ENCODE peak calls at places on chromosomes 3 and 15, in six cellular contexts. One of them, this sample, is unnamed.

GRCh38 chr15:87873501-87873900 is 383.0 kb downstream of the NTRK3 start:
- DNase-seq in HCT116: no peak
- DNase-seq in K562: no peak
- DNase-seq in SK-N-SH: no peak
- DNase-seq in GM12878: no peak
- DNase-seq in HepG2: no peak
- DNase-seq in this sample: no peak

GRCh38 chr15:67524235-67524634 is 3.3 kb downstream of the C15orf61 start:
- DNase-seq in HCT116: no peak
- DNase-seq in K562: no peak
- DNase-seq in SK-N-SH: no peak
- DNase-seq in GM12878: no peak
- DNase-seq in HepG2: no peak
- DNase-seq in this sample: no peak

GRCh38 chr15:40582726-40583246 is 11.3 kb upstream of the KNL1 start:
- DNase-seq in HCT116: peak
- DNase-seq in K562: peak
- DNase-seq in SK-N-SH: no peak
- DNase-seq in GM12878: no peak
- DNase-seq in HepG2: peak
- DNase-seq in this sample: peak

GRCh38 chr3:55426486-55426885 is 60.6 kb downstream of the WNT5A start:
- DNase-seq in HCT116: no peak
- DNase-seq in K562: no peak
- DNase-seq in SK-N-SH: no peak
- DNase-seq in GM12878: no peak
- DNase-seq in HepG2: no peak
- DNase-seq in this sample: no peak

GRCh38 chr3:195150194-195151118 is 120.5 kb downstream of the XXYLT1 start:
- DNase-seq in HCT116: no peak
- DNase-seq in K562: peak
- DNase-seq in SK-N-SH: peak
- DNase-seq in GM12878: no peak
- DNase-seq in HepG2: no peak
- DNase-seq in this sample: no peak

GRCh38 chr3:75262661-75263060 is 401.5 kb upstream of the FRG2C start:
- DNase-seq in HCT116: no peak
- DNase-seq in K562: no peak
- DNase-seq in SK-N-SH: no peak
- DNase-seq in GM12878: no peak
- DNase-seq in HepG2: no peak
- DNase-seq in this sample: no peak

GRCh38 chr3:44894485-44894884 is 20.1 kb downstream of the TGM4 start:
- DNase-seq in HCT116: no peak
- DNase-seq in K562: no peak
- DNase-seq in SK-N-SH: no peak
- DNase-seq in GM12878: no peak
- DNase-seq in HepG2: no peak
- DNase-seq in this sample: no peak

GRCh38 chr15:60423540-60423939 is 25.8 kb upstream of the ANXA2 start:
- DNase-seq in HCT116: peak
- DNase-seq in K562: no peak
- DNase-seq in SK-N-SH: no peak
- DNase-seq in GM12878: no peak
- DNase-seq in HepG2: peak
- DNase-seq in this sample: peak

GRCh38 chr3:143014921-143015320 is 13.6 kb downstream of the U2SURP start:
- DNase-seq in HCT116: no peak
- DNase-seq in K562: no peak
- DNase-seq in SK-N-SH: no peak
- DNase-seq in GM12878: no peak
- DNase-seq in HepG2: no peak
- DNase-seq in this sample: no peak

GRCh38 chr15:89797678-89798201 is 16.9 kb downstream of the ANPEP start:
- DNase-seq in HCT116: no peak
- DNase-seq in K562: no peak
- DNase-seq in SK-N-SH: no peak
- DNase-seq in GM12878: no peak
- DNase-seq in HepG2: no peak
- DNase-seq in this sample: no peak

GRCh38 chr3:94195381-94195780 is 132.5 kb downstream of the NSUN3 start:
- DNase-seq in HCT116: no peak
- DNase-seq in K562: no peak
- DNase-seq in SK-N-SH: no peak
- DNase-seq in GM12878: no peak
- DNase-seq in HepG2: no peak
- DNase-seq in this sample: no peak

GRCh38 chr3:59027607-59028006 is 22.2 kb downstream of the CFAP20DC start:
- DNase-seq in HCT116: no peak
- DNase-seq in K562: no peak
- DNase-seq in SK-N-SH: peak
- DNase-seq in GM12878: no peak
- DNase-seq in HepG2: no peak
- DNase-seq in this sample: no peak

GRCh38 chr15:81783076-81783475 is 262.7 kb downstream of the MEX3B start:
- DNase-seq in HCT116: no peak
- DNase-seq in K562: no peak
- DNase-seq in SK-N-SH: no peak
- DNase-seq in GM12878: no peak
- DNase-seq in HepG2: no peak
- DNase-seq in this sample: no peak

GRCh38 chr3:125374501-125374995 is 577 bp downstream of the ZNF148 start:
- DNase-seq in HCT116: no peak
- DNase-seq in K562: peak
- DNase-seq in SK-N-SH: peak
- DNase-seq in GM12878: no peak
- DNase-seq in HepG2: peak
- DNase-seq in this sample: peak

GRCh38 chr3:104982130-104982529 is 384.6 kb upstream of the ALCAM start:
- DNase-seq in HCT116: no peak
- DNase-seq in K562: no peak
- DNase-seq in SK-N-SH: peak
- DNase-seq in GM12878: no peak
- DNase-seq in HepG2: no peak
- DNase-seq in this sample: no peak

GRCh38 chr3:73513260-73513659 is 111.5 kb downstream of the PDZRN3 start:
- DNase-seq in HCT116: no peak
- DNase-seq in K562: no peak
- DNase-seq in SK-N-SH: no peak
- DNase-seq in GM12878: no peak
- DNase-seq in HepG2: peak
- DNase-seq in this sample: no peak

GRCh38 chr3:44284949-44285348 is 43.3 kb downstream of the TOPAZ1 start:
- DNase-seq in HCT116: no peak
- DNase-seq in K562: no peak
- DNase-seq in SK-N-SH: no peak
- DNase-seq in GM12878: no peak
- DNase-seq in HepG2: no peak
- DNase-seq in this sample: no peak

GRCh38 chr3:37971467-37971866 is 19.1 kb upstream of the VILL start:
- DNase-seq in HCT116: no peak
- DNase-seq in K562: no peak
- DNase-seq in SK-N-SH: no peak
- DNase-seq in GM12878: no peak
- DNase-seq in HepG2: no peak
- DNase-seq in this sample: no peak

GRCh38 chr3:48595526-48596121 is 495 bp upstream of the COL7A1 start:
- DNase-seq in HCT116: no peak
- DNase-seq in K562: peak
- DNase-seq in SK-N-SH: peak
- DNase-seq in GM12878: no peak
- DNase-seq in HepG2: peak
- DNase-seq in this sample: no peak

GRCh38 chr3:66492672-66493071 is 8.2 kb downstream of the LRIG1 start:
- DNase-seq in HCT116: no peak
- DNase-seq in K562: no peak
- DNase-seq in SK-N-SH: no peak
- DNase-seq in GM12878: no peak
- DNase-seq in HepG2: no peak
- DNase-seq in this sample: peak

GRCh38 chr3:75978686-75979085 is 193.3 kb upstream of the ZNF717 start:
- DNase-seq in HCT116: no peak
- DNase-seq in K562: no peak
- DNase-seq in SK-N-SH: no peak
- DNase-seq in GM12878: no peak
- DNase-seq in HepG2: no peak
- DNase-seq in this sample: no peak

GRCh38 chr3:36763111-36763849 is 1.1 kb downstream of the DCLK3 start:
- DNase-seq in HCT116: no peak
- DNase-seq in K562: no peak
- DNase-seq in SK-N-SH: no peak
- DNase-seq in GM12878: no peak
- DNase-seq in HepG2: no peak
- DNase-seq in this sample: no peak

GRCh38 chr3:3853584-3853983 is 54.4 kb downstream of the LRRN1 start:
- DNase-seq in HCT116: no peak
- DNase-seq in K562: no peak
- DNase-seq in SK-N-SH: no peak
- DNase-seq in GM12878: no peak
- DNase-seq in HepG2: no peak
- DNase-seq in this sample: no peak
- TF ChIP-seq JUND in HCT116: no peak
- TF ChIP-seq JUND in K562: no peak
- TF ChIP-seq JUND in SK-N-SH: no peak
- TF ChIP-seq JUND in GM12878: no peak
- TF ChIP-seq JUND in HepG2: no peak
- TF ChIP-seq JUND in this sample: no peak

DNA sequence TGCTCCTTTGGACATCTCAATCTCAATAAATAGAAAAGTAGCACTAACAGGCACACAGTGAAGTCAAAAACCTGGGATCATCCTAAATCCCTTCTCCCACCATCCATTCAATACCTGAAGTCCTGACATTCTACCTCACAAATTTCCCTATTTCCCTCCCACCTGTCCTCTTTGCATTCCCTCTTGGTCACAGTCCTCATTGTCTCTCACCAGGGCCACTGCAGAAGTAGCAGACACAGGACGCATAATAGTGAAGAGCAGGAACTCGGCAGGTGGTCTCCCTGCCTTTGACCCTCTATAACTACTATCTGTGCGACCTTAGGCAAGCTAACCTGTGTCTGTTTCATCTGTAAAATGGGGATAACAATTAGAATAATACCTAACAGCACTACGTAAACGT is 2.3 kb downstream of the THOC7 start:
- DNase-seq in HCT116: no peak
- DNase-seq in K562: no peak
- DNase-seq in SK-N-SH: no peak
- DNase-seq in GM12878: no peak
- DNase-seq in HepG2: no peak
- DNase-seq in this sample: no peak
- TF ChIP-seq JUND in HCT116: no peak
- TF ChIP-seq JUND in K562: no peak
- TF ChIP-seq JUND in SK-N-SH: no peak
- TF ChIP-seq JUND in GM12878: no peak
- TF ChIP-seq JUND in HepG2: no peak
- TF ChIP-seq JUND in this sample: no peak

DNA sequence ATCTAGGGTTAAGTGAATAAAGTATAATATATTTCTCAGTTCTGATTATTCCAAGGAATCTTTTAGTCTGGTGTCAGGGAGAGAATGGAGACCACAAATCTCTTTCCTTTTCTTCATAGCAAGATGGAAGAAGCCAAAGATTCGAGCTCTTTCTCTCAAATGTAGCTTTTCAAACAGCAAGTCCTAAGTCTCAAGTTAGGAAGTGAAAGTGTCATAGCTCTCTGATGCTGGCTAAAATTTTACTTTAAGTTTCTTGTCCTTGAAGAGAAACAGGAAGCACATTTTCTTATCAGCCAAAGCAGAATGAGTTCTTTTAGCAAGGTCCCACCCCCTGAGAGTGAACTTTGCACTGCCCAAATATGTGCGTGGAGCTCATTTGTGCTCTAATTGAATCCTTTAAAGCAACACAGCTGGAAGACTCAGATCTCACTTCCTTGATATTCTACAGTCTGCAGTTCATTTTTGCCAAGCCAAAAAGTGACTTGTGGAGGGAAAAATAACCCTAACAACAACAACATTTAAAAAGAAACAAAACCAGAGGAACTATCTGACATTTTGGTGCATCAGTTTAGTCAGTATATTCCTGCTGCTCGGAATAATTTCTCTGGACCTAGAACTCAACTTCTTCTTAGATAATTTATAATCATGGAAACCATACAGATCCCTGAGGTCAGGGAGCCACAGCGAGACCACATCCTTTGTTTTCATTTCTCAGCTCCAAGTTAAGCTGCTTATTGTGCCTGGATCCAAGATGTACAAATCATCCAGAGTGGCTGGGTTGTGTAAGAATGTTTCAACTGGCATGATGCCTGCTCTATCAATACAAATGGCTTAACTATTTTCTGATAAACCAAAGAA is 238.7 kb upstream of the P2RY1 start:
- DNase-seq in HCT116: no peak
- DNase-seq in K562: peak
- DNase-seq in SK-N-SH: no peak
- DNase-seq in GM12878: peak
- DNase-seq in HepG2: peak
- DNase-seq in this sample: no peak
- TF ChIP-seq JUND in HCT116: no peak
- TF ChIP-seq JUND in K562: peak
- TF ChIP-seq JUND in SK-N-SH: no peak
- TF ChIP-seq JUND in GM12878: no peak
- TF ChIP-seq JUND in HepG2: no peak
- TF ChIP-seq JUND in this sample: no peak

GRCh38 chr15:100096700-100097099 is 245.1 kb downstream of the ADAMTS17 start:
- DNase-seq in HCT116: no peak
- DNase-seq in K562: no peak
- DNase-seq in SK-N-SH: no peak
- DNase-seq in GM12878: no peak
- DNase-seq in HepG2: no peak
- DNase-seq in this sample: no peak

GRCh38 chr15:100099976-100100375 is 241.8 kb downstream of the ADAMTS17 start:
- DNase-seq in HCT116: no peak
- DNase-seq in K562: no peak
- DNase-seq in SK-N-SH: no peak
- DNase-seq in GM12878: no peak
- DNase-seq in HepG2: no peak
- DNase-seq in this sample: no peak

GRCh38 chr15:100095896-100096600 is 245.7 kb downstream of the ADAMTS17 start:
- DNase-seq in HCT116: no peak
- DNase-seq in K562: no peak
- DNase-seq in SK-N-SH: no peak
- DNase-seq in GM12878: no peak
- DNase-seq in HepG2: no peak
- DNase-seq in this sample: no peak

GRCh38 chr15:100098705-100099104 is 243.1 kb downstream of the ADAMTS17 start:
- DNase-seq in HCT116: no peak
- DNase-seq in K562: no peak
- DNase-seq in SK-N-SH: no peak
- DNase-seq in GM12878: no peak
- DNase-seq in HepG2: no peak
- DNase-seq in this sample: no peak

DNA sequence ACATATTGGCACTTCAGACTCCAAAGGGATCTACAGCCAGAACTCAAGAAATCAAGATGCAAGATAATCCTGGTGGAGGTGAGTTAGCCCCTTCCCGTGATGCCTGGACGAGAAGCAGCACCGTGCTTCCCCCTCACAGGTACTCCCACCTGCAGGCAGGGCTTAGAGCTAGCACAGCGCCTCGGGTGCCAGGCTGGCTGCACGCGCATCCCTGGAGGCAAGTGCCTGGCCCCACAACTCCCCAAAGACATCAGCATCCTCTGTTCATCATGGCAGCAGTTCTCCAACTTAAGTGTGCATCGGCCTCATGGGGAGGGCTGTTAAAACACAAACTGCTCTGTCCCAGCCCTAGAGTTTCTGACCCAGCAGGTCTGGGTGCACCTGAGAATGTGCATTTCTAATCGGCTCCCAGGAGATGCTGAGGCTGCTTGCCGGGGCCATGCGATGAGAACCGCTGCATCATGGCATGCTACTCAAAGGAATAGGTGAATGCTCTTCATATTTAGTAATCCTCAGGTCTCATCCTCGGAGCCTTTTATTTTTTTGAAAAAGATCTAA is 244.4 kb downstream of the ADAMTS17 start:
- DNase-seq in HCT116: no peak
- DNase-seq in K562: no peak
- DNase-seq in SK-N-SH: no peak
- DNase-seq in GM12878: no peak
- DNase-seq in HepG2: no peak
- DNase-seq in this sample: no peak
- TF ChIP-seq JUND in HCT116: no peak
- TF ChIP-seq JUND in K562: no peak
- TF ChIP-seq JUND in SK-N-SH: no peak
- TF ChIP-seq JUND in GM12878: no peak
- TF ChIP-seq JUND in HepG2: no peak
- TF ChIP-seq JUND in this sample: no peak

This sample was measured in T47D.